ENCODE peak calls at places on chromosomes 7 and 10, in eight cellular contexts. One of them, this sample, is unnamed.

GRCh38 chr7:68925241-68925640 is 673.0 kb upstream of the AUTS2 start:
- DNase-seq in CD8-positive, alpha-beta T cell: no peak
- DNase-seq in transverse colon: no peak
- DNase-seq in ovary: no peak
- DNase-seq in OCI-LY7: no peak
- DNase-seq in sigmoid colon: no peak
- DNase-seq in thoracic aorta: no peak
- DNase-seq in mesenchymal stem cell: no peak
- DNase-seq in this sample: no peak

GRCh38 chr10:43214071-43214955 is 52.6 kb downstream of the RASGEF1A start:
- DNase-seq in mesenchymal stem cell: peak; percentile 36
- DNase-seq in thoracic aorta: no peak
- DNase-seq in ovary: no peak
- DNase-seq in OCI-LY7: no peak
- DNase-seq in transverse colon: no peak
- DNase-seq in sigmoid colon: no peak
- DNase-seq in CD8-positive, alpha-beta T cell: no peak
- DNase-seq in this sample: no peak

GRCh38 chr10:17453377-17454091 is 861 bp downstream of the ST8SIA6 start:
- DNase-seq in ovary: no peak
- DNase-seq in mesenchymal stem cell: peak; percentile 21
- DNase-seq in transverse colon: peak; percentile 65
- DNase-seq in CD8-positive, alpha-beta T cell: no peak
- DNase-seq in sigmoid colon: no peak
- DNase-seq in thoracic aorta: no peak
- DNase-seq in OCI-LY7: no peak
- DNase-seq in this sample: no peak

GRCh38 chr7:37151741-37152413 is 296.8 kb downstream of the ELMO1 start:
- DNase-seq in thoracic aorta: no peak
- DNase-seq in CD8-positive, alpha-beta T cell: no peak
- DNase-seq in OCI-LY7: no peak
- DNase-seq in transverse colon: no peak
- DNase-seq in sigmoid colon: no peak
- DNase-seq in mesenchymal stem cell: no peak
- DNase-seq in ovary: no peak
- DNase-seq in this sample: no peak

GRCh38 chr7:98206451-98207330 is 4.5 kb upstream of the BHLHA15 start:
- DNase-seq in ovary: no peak
- DNase-seq in thoracic aorta: no peak
- DNase-seq in CD8-positive, alpha-beta T cell: no peak
- DNase-seq in OCI-LY7: no peak
- DNase-seq in transverse colon: no peak
- DNase-seq in sigmoid colon: no peak
- DNase-seq in mesenchymal stem cell: no peak
- DNase-seq in this sample: no peak

GRCh38 chr10:116164291-116164690 is 108.7 kb downstream of the GFRA1 start:
- DNase-seq in CD8-positive, alpha-beta T cell: no peak
- DNase-seq in sigmoid colon: no peak
- DNase-seq in mesenchymal stem cell: no peak
- DNase-seq in transverse colon: no peak
- DNase-seq in thoracic aorta: no peak
- DNase-seq in ovary: no peak
- DNase-seq in OCI-LY7: no peak
- DNase-seq in this sample: no peak

GRCh38 chr7:93843260-93843659 is 47.3 kb downstream of the TFPI2 start:
- DNase-seq in mesenchymal stem cell: no peak
- DNase-seq in sigmoid colon: no peak
- DNase-seq in OCI-LY7: no peak
- DNase-seq in ovary: no peak
- DNase-seq in CD8-positive, alpha-beta T cell: no peak
- DNase-seq in transverse colon: no peak
- DNase-seq in thoracic aorta: no peak
- DNase-seq in this sample: no peak

GRCh38 chr10:113553149-113553548 is 296 bp downstream of the HABP2 start:
- DNase-seq in OCI-LY7: no peak
- DNase-seq in thoracic aorta: no peak
- DNase-seq in CD8-positive, alpha-beta T cell: no peak
- DNase-seq in transverse colon: no peak
- DNase-seq in sigmoid colon: no peak
- DNase-seq in mesenchymal stem cell: no peak
- DNase-seq in ovary: no peak
- DNase-seq in this sample: no peak

GRCh38 chr7:71414490-71414889 is 282.5 kb downstream of the GALNT17 start:
- DNase-seq in ovary: peak; percentile 30
- DNase-seq in transverse colon: no peak
- DNase-seq in CD8-positive, alpha-beta T cell: no peak
- DNase-seq in thoracic aorta: no peak
- DNase-seq in mesenchymal stem cell: no peak
- DNase-seq in sigmoid colon: no peak
- DNase-seq in OCI-LY7: no peak
- DNase-seq in this sample: no peak

GRCh38 chr7:69633122-69633892 is 35.0 kb downstream of the AUTS2 start:
- DNase-seq in thoracic aorta: no peak
- DNase-seq in CD8-positive, alpha-beta T cell: no peak
- DNase-seq in sigmoid colon: no peak
- DNase-seq in mesenchymal stem cell: no peak
- DNase-seq in OCI-LY7: no peak
- DNase-seq in transverse colon: no peak
- DNase-seq in ovary: no peak
- DNase-seq in this sample: no peak

GRCh38 chr7:22561895-22562593 is 62.1 kb upstream of the STEAP1B start:
- DNase-seq in OCI-LY7: no peak
- DNase-seq in sigmoid colon: no peak
- DNase-seq in mesenchymal stem cell: peak; percentile 46
- DNase-seq in transverse colon: no peak
- DNase-seq in CD8-positive, alpha-beta T cell: no peak
- DNase-seq in thoracic aorta: no peak
- DNase-seq in ovary: no peak
- DNase-seq in this sample: no peak

GRCh38 chr10:43188702-43189101 is 50.5 kb downstream of the CSGALNACT2 start:
- DNase-seq in ovary: no peak
- DNase-seq in thoracic aorta: no peak
- DNase-seq in sigmoid colon: no peak
- DNase-seq in CD8-positive, alpha-beta T cell: no peak
- DNase-seq in mesenchymal stem cell: no peak
- DNase-seq in transverse colon: no peak
- DNase-seq in OCI-LY7: no peak
- DNase-seq in this sample: no peak

GRCh38 chr7:113078321-113078720 is 8.3 kb downstream of the GPR85 start:
- DNase-seq in mesenchymal stem cell: no peak
- DNase-seq in OCI-LY7: no peak
- DNase-seq in thoracic aorta: no peak
- DNase-seq in ovary: no peak
- DNase-seq in sigmoid colon: no peak
- DNase-seq in transverse colon: no peak
- DNase-seq in CD8-positive, alpha-beta T cell: no peak
- DNase-seq in this sample: no peak

GRCh38 chr10:49594594-49594993 is 15.5 kb upstream of the SLC18A3 start:
- DNase-seq in thoracic aorta: no peak
- DNase-seq in ovary: peak; percentile 33
- DNase-seq in CD8-positive, alpha-beta T cell: no peak
- DNase-seq in mesenchymal stem cell: peak; percentile 72
- DNase-seq in sigmoid colon: no peak
- DNase-seq in OCI-LY7: peak; percentile 41
- DNase-seq in transverse colon: peak; percentile 24
- DNase-seq in this sample: no peak

GRCh38 chr7:45697576-45698136 is 123.5 kb downstream of the ADCY1 start:
- DNase-seq in sigmoid colon: no peak
- DNase-seq in transverse colon: no peak
- DNase-seq in OCI-LY7: no peak
- DNase-seq in thoracic aorta: no peak
- DNase-seq in mesenchymal stem cell: peak; percentile 13
- DNase-seq in ovary: no peak
- DNase-seq in CD8-positive, alpha-beta T cell: no peak
- DNase-seq in this sample: no peak

GRCh38 chr7:74525881-74526280 is 72.2 kb downstream of the GTF2IRD1 start:
- DNase-seq in sigmoid colon: no peak
- DNase-seq in transverse colon: peak; percentile 91
- DNase-seq in CD8-positive, alpha-beta T cell: no peak
- DNase-seq in ovary: no peak
- DNase-seq in OCI-LY7: peak; percentile 13
- DNase-seq in thoracic aorta: no peak
- DNase-seq in mesenchymal stem cell: no peak
- DNase-seq in this sample: peak; percentile 48

DNA sequence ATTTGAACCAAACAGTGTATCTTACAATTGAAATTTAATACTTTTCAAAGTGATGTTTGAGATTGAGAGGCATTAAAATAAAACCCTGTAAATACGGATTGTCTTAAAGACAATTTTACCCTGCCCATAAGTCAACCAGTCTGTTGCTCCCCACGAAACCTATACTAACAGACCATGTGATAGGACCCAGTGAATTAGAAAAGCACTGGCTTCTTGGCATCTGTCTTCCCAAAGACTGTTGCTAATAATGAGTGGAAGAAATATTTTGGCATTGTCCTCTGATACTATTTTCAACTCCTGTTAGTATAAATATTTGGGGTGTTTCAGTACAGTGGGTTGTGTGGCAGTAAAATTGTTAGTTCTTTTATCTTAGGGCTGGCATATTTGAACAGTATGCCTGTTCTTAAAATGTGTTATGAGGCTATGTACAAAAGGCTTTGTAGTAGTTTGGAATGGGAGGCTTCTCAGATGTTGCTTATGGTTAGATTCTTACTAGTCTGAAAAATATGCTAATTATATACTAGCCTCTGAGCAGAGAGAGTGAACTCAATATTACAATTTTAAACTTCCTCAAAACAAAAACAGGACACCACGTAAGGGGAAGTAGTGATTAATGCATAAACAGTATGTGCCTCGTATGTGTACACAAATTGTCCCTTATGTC is 115.1 kb downstream of the ARID5B start:
- DNase-seq in ovary: no peak
- DNase-seq in CD8-positive, alpha-beta T cell: no peak
- DNase-seq in mesenchymal stem cell: no peak
- DNase-seq in sigmoid colon: no peak
- DNase-seq in thoracic aorta: no peak
- DNase-seq in OCI-LY7: peak; percentile 36
- DNase-seq in transverse colon: no peak
- DNase-seq in this sample: no peak
- H3K4me3 ChIP-seq in ovary: no peak overlapping the region
- H3K4me3 ChIP-seq in CD8-positive, alpha-beta T cell: no peak overlapping the region
- H3K4me3 ChIP-seq in mesenchymal stem cell: no peak overlapping the region
- H3K4me3 ChIP-seq in sigmoid colon: no peak overlapping the region
- H3K4me3 ChIP-seq in thoracic aorta: peak overlapping the region; percentile 17
- H3K4me3 ChIP-seq in OCI-LY7: peak overlapping the region; percentile 39
- H3K4me3 ChIP-seq in transverse colon: no peak overlapping the region
- H3K4me3 ChIP-seq in this sample: no peak overlapping the region

DNA sequence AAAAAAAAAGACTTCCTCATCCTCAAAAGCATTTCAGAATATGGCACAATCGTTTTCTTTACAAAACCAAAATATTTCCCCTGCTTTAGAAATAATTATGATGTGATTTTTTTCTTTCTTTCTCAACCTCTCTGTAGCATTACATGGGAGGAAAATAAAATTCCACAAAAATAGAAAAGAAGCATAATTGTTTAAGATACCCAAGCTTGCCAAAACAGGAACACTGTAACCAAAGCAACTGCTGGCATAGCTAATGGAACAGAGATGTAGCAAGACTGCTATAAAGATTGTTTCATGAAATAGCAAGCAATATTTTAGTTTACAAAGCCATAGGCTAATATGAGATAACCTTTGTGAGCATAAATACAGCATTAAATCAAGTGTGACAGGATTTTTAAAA is 75.6 kb upstream of the GPR22 start:
- DNase-seq in sigmoid colon: no peak
- DNase-seq in CD8-positive, alpha-beta T cell: no peak
- DNase-seq in OCI-LY7: no peak
- DNase-seq in transverse colon: no peak
- DNase-seq in thoracic aorta: no peak
- DNase-seq in mesenchymal stem cell: peak; percentile 32
- DNase-seq in ovary: no peak
- DNase-seq in this sample: no peak
- H3K27ac ChIP-seq in sigmoid colon: no peak overlapping the region
- H3K27ac ChIP-seq in CD8-positive, alpha-beta T cell: no peak overlapping the region
- H3K27ac ChIP-seq in OCI-LY7: no peak overlapping the region
- H3K27ac ChIP-seq in transverse colon: no peak overlapping the region
- H3K27ac ChIP-seq in thoracic aorta: peak overlapping the region; percentile 42
- H3K27ac ChIP-seq in mesenchymal stem cell: no peak overlapping the region
- H3K27ac ChIP-seq in ovary: no peak overlapping the region
- H3K27ac ChIP-seq in this sample: no peak overlapping the region

DNA sequence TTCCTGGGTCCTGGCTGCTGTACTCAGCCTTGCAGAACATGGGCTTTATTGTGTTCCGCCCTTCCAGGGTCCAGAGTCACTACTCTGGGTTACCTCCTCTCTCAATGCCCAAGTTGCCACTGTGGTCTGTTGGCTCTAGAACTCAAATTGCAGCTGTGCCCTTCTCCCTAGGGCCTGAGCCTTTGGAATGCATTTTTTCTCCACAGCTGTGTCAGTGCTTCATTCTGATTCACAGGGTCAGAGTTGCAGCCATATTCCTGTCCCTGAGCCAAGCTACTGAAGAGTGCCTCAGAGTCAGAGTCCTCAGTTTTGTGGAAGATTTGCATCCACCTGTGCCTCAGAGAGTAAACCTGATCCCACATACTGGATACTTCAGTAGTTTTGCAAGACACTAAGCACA is 167.5 kb downstream of the ITGB1 start:
- DNase-seq in sigmoid colon: no peak
- DNase-seq in thoracic aorta: no peak
- DNase-seq in mesenchymal stem cell: no peak
- DNase-seq in transverse colon: no peak
- DNase-seq in ovary: no peak
- DNase-seq in CD8-positive, alpha-beta T cell: no peak
- DNase-seq in OCI-LY7: no peak
- DNase-seq in this sample: no peak
- H3K4me1 ChIP-seq in sigmoid colon: no peaks in the 10 kb centered on the region
- H3K4me1 ChIP-seq in thoracic aorta: no peaks in the 10 kb centered on the region
- H3K4me1 ChIP-seq in mesenchymal stem cell: peaks cover 3% of the 10 kb centered on the region
- H3K4me1 ChIP-seq in transverse colon: no peaks in the 10 kb centered on the region
- H3K4me1 ChIP-seq in ovary: no peaks in the 10 kb centered on the region
- H3K4me1 ChIP-seq in CD8-positive, alpha-beta T cell: no peaks in the 10 kb centered on the region
- H3K4me1 ChIP-seq in OCI-LY7: no peaks in the 10 kb centered on the region
- H3K4me1 ChIP-seq in this sample: no peaks in the 10 kb centered on the region

GRCh38 chr7:12052211-12052610 is 158.9 kb upstream of the TMEM106B start:
- DNase-seq in CD8-positive, alpha-beta T cell: no peak
- DNase-seq in OCI-LY7: no peak
- DNase-seq in ovary: no peak
- DNase-seq in thoracic aorta: no peak
- DNase-seq in sigmoid colon: no peak
- DNase-seq in mesenchymal stem cell: no peak
- DNase-seq in transverse colon: no peak
- DNase-seq in this sample: no peak

GRCh38 chr7:12054830-12055229 is 156.3 kb upstream of the TMEM106B start:
- DNase-seq in thoracic aorta: no peak
- DNase-seq in sigmoid colon: no peak
- DNase-seq in ovary: no peak
- DNase-seq in transverse colon: no peak
- DNase-seq in OCI-LY7: no peak
- DNase-seq in CD8-positive, alpha-beta T cell: no peak
- DNase-seq in mesenchymal stem cell: no peak
- DNase-seq in this sample: no peak

GRCh38 chr7:12056381-12056780 is 154.7 kb upstream of the TMEM106B start:
- DNase-seq in sigmoid colon: no peak
- DNase-seq in OCI-LY7: no peak
- DNase-seq in transverse colon: no peak
- DNase-seq in mesenchymal stem cell: peak; percentile 50
- DNase-seq in thoracic aorta: no peak
- DNase-seq in CD8-positive, alpha-beta T cell: no peak
- DNase-seq in ovary: no peak
- DNase-seq in this sample: no peak

GRCh38 chr7:12056977-12057376 is 154.1 kb upstream of the TMEM106B start:
- DNase-seq in thoracic aorta: no peak
- DNase-seq in mesenchymal stem cell: no peak
- DNase-seq in transverse colon: no peak
- DNase-seq in ovary: no peak
- DNase-seq in CD8-positive, alpha-beta T cell: no peak
- DNase-seq in OCI-LY7: no peak
- DNase-seq in sigmoid colon: no peak
- DNase-seq in this sample: no peak

GRCh38 chr7:12053561-12053960 is 157.5 kb upstream of the TMEM106B start:
- DNase-seq in mesenchymal stem cell: no peak
- DNase-seq in CD8-positive, alpha-beta T cell: no peak
- DNase-seq in ovary: no peak
- DNase-seq in sigmoid colon: no peak
- DNase-seq in thoracic aorta: no peak
- DNase-seq in OCI-LY7: no peak
- DNase-seq in transverse colon: no peak
- DNase-seq in this sample: no peak
- H3K4me3 ChIP-seq in mesenchymal stem cell: no peak overlapping the region
- H3K4me3 ChIP-seq in CD8-positive, alpha-beta T cell: no peak overlapping the region
- H3K4me3 ChIP-seq in ovary: no peak overlapping the region
- H3K4me3 ChIP-seq in sigmoid colon: no peak overlapping the region
- H3K4me3 ChIP-seq in thoracic aorta: no peak overlapping the region
- H3K4me3 ChIP-seq in OCI-LY7: no peak overlapping the region
- H3K4me3 ChIP-seq in transverse colon: no peak overlapping the region
- H3K4me3 ChIP-seq in this sample: no peak overlapping the region

This sample was measured in iPS DF 6.9.